ENCODE peak calls at places on chromosomes 1 and 21, in nine cellular contexts. T is left cardiac atrium; U is T-helper 2 cell; J is stimulated activated naive CD8-positive, alpha-beta T cell treated with anti-CD3 and anti-CD28 coated beads, Interleukin-15, amount 100 ng/mL, for 72 hours; G is stimulated activated CD8-positive, alpha-beta memory T cell treated with anti-CD3 and anti-CD28 coated beads, Interleukin-15, amount 100 ng/mL, for 24 hours; K is head of caudate nucleus; B is kidney tubule cell; F is mammary epithelial cell; S is HS-5. N is an unnamed sample.

GRCh38 chr1:234956821-234957329 is 171.8 kb downstream of the TOMM20 start:
- DNase-seq in S (no peak), J (no peak), U (no peak), K (no peak), G (no peak), T (no peak), F (no peak), B (no peak), N (no peak)

GRCh38 chr1:203524152-203524551 is 30.2 kb downstream of the OPTC start:
- DNase-seq in G (no peak), B (no peak), K (no peak), J (no peak), U (no peak), F (no peak), T (no peak), S (no peak), N (no peak)

GRCh38 chr1:190849346-190849745 is 371.7 kb upstream of the BRINP3 start:
- DNase-seq in B (no peak), U (no peak), J (no peak), T (no peak), G (no peak), F (no peak), S (no peak), K (no peak), N (no peak)

GRCh38 chr1:88549536-88549935 is 134.5 kb upstream of the PKN2 start:
- DNase-seq in K (no peak), G (no peak), U (no peak), T (no peak), J (no peak), B (no peak), S (no peak), F (no peak), N (no peak)

GRCh38 chr21:31043495-31043894 is 5.2 kb upstream of the KRTAP19-8 start:
- DNase-seq in S (no peak), K (no peak), U (no peak), G (no peak), F (no peak), T (no peak), B (no peak), J (no peak), N (no peak)

GRCh38 chr1:221983444-221983843 is 241.6 kb upstream of the DUSP10 start:
- DNase-seq in B (no peak), G (no peak), K (no peak), J (no peak), S (no peak), F (no peak), U (no peak), T (no peak), N (no peak)

GRCh38 chr1:11654571-11655262 is at the start of gene FBXO44:
- DNase-seq in S (no peak), J (no peak), F (peak), G (peak), T (no peak), K (peak), U (peak), B (peak), N (peak)

GRCh38 chr1:153100241-153100640 is 5.9 kb upstream of the SPRR2E start:
- DNase-seq in B (peak), K (no peak), U (no peak), S (peak), T (no peak), F (peak), J (no peak), G (no peak), N (no peak)

GRCh38 chr1:209248649-209249279 is 334.8 kb upstream of the CAMK1G start:
- DNase-seq in G (no peak), K (peak), S (peak), T (no peak), J (peak), B (peak), U (peak), F (peak), N (no peak)

GRCh38 chr21:33899199-33899598 is 16.4 kb downstream of the ATP5PO start:
- DNase-seq in T (no peak), S (no peak), J (no peak), G (no peak), U (no peak), F (no peak), B (no peak), K (no peak), N (no peak)

GRCh38 chr1:79928901-79929300 is 922.4 kb upstream of the ADGRL4 start:
- DNase-seq in J (no peak), S (no peak), F (no peak), T (no peak), K (no peak), U (no peak), G (no peak), B (no peak), N (no peak)

GRCh38 chr1:85578321-85579295 is 2.0 kb upstream of the CCN1 start:
- DNase-seq in K (no peak), J (no peak), S (peak), U (no peak), T (no peak), B (peak), F (no peak), G (no peak), N (no peak)